ENCODE peak calls at places on chromosomes 6 and 20, in four cellular contexts. O is keratinocyte, P is fibroblast of pulmonary artery, G is GM06990. F is an unnamed sample.

GRCh38 chr20:24497851-24498250 is 28.4 kb downstream of the SYNDIG1 start:
- DNase-seq in G (no peak), O (no peak), P (peak; percentile 7), F (no peak)

GRCh38 chr6:31834367-31834703 is 6.8 kb downstream of the HSPA1B start:
- DNase-seq in O (no peak), P (peak; percentile 85), G (peak; percentile 95), F (peak; percentile 87)

GRCh38 chr20:59748555-59749292 is 144.4 kb downstream of the PHACTR3 start:
- DNase-seq in O (no peak), P (peak; percentile 22), G (no peak), F (no peak)

GRCh38 chr6:156827382-156827781 is 50.2 kb downstream of the ARID1B start:
- DNase-seq in G (no peak), O (no peak), P (no peak), F (peak; percentile 9)

GRCh38 chr6:42131531-42131930 is 10.9 kb downstream of the C6orf132 start:
- DNase-seq in P (peak; percentile 71), O (no peak), G (no peak), F (no peak)

GRCh38 chr6:109794201-109794926 is 103.3 kb downstream of the FIG4 start:
- DNase-seq in G (no peak), P (peak; percentile 72), O (no peak), F (peak; percentile 25)

GRCh38 chr6:138396709-138397108 is 7.3 kb upstream of the HEBP2 start:
- DNase-seq in O (no peak), P (no peak), G (no peak), F (no peak)

GRCh38 chr6:37306624-37307222 is 47.1 kb upstream of the RNF8 start:
- DNase-seq in P (no peak), G (no peak), O (no peak), F (no peak)

GRCh38 chr6:167807200-167807599 is 19.5 kb upstream of the AFDN start:
- DNase-seq in P (no peak), O (no peak), G (no peak), F (no peak)

GRCh38 chr6:134131530-134132139 is 79.2 kb upstream of the SLC2A12 start:
- DNase-seq in O (no peak), P (no peak), G (no peak), F (no peak)

GRCh38 chr6:122050226-122050755 is 349.2 kb upstream of the HSF2 start:
- DNase-seq in O (no peak), P (no peak), G (no peak), F (no peak)

GRCh38 chr6:127457444-127458064 is 1.6 kb downstream of the KIAA0408 start:
- DNase-seq in G (no peak), P (peak; percentile 93), O (no peak), F (peak; percentile 85)

GRCh38 chr6:110938176-110938575 is 20.3 kb upstream of the GTF3C6 start:
- DNase-seq in P (peak; percentile 10), O (no peak), G (no peak), F (peak; percentile 91)

DNA sequence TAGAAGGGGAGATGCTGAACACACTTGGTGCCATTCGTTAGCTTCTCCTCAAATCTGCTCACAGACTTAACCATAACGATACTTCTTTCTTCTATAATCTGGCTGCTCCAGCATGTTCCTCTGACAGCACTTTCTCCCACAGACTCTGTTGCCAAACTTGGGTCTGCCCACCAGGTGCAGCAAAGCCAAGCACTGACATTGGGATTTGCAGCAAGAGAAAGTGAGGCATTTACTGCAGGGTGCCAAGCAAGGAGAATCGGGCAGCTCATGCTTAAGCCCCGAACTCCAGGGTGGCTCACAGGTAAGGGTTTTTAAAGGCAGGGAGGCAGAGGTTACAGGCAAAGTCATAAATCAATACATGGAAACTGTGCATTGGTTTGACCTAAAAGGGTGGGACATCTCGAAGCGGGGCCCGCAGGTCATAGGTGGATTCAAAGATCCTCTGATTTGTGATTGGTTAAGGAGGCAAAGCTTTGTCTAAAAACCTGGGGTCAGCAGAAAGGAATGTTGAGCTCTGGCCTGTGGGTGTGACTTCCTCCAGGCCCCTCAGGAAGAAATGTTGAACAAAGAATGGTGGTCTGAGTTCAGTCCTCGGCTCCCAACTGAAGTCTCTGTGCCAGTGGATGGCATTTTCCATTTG is 25.1 kb upstream of the PNPLA1 start:
- DNase-seq in G (no peak), O (no peak), P (no peak), F (no peak)
- TF ChIP-seq CTCF in G (no peak), O (no peak), P (no peak), F (no peak)

GRCh38 chr6:157898640-157899039 is 75.6 kb downstream of the SNX9 start:
- DNase-seq in G (no peak), P (no peak), O (no peak), F (no peak)

GRCh38 chr6:157893238-157893637 is 70.2 kb downstream of the SNX9 start:
- DNase-seq in G (no peak), P (no peak), O (no peak), F (no peak)

GRCh38 chr6:157895585-157895984 is 72.5 kb downstream of the SNX9 start:
- DNase-seq in P (no peak), O (no peak), G (no peak), F (no peak)

GRCh38 chr6:157896931-157897330 is 73.9 kb downstream of the SNX9 start:
- DNase-seq in P (no peak), G (no peak), O (no peak), F (no peak)

DNA sequence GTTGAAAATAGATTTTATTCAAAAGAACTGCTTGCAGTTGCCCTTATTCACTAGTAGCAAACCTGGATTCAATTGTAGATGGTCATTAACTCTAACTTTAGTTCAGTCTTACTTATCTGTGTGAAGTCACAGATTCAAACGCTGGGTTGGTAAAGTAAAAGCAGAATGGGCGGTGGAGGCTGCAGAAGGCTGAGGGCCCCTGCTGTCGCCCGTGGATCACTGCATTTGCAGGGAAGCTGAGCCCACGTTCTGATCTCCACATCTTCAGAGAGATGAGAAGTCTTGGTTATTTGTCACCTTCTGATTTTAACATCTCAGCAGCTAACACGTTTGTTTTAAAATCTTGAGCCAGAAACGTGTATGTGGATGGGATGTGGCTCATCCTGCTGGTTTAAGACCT is 75.1 kb downstream of the SNX9 start:
- DNase-seq in G (no peak), P (no peak), O (no peak), F (no peak)
- TF ChIP-seq CTCF in G (no peak), P (peak; percentile 3), O (no peak), F (no peak)

GRCh38 chr6:136288566-136289326 is 900 bp downstream of the BCLAF1 start:
- DNase-seq in O (no peak), G (no peak), P (peak; percentile 93), F (peak; percentile 85)
- TF ChIP-seq CTCF in O (peak; percentile 22), G (peak; percentile 15), P (peak; percentile 3), F (no peak)

GRCh38 chr6:98054453-98054852 is 771.4 kb upstream of the MMS22L start:
- DNase-seq in P (peak; percentile 0), G (no peak), O (no peak), F (no peak)
- TF ChIP-seq CTCF in P (no peak), G (no peak), O (peak; percentile 31), F (peak; percentile 11)

GRCh38 chr6:143060354-143060805 is 309 bp upstream of the AIG1 start:
- DNase-seq in O (no peak), P (peak; percentile 83), G (peak; percentile 83), F (peak; percentile 90)
- TF ChIP-seq CTCF in O (no peak), P (no peak), G (peak; percentile 30), F (no peak)

GRCh38 chr20:53903652-53903987 is 166.8 kb downstream of the BCAS1 start:
- DNase-seq in P (no peak), G (no peak), O (no peak), F (peak; percentile 84)
- TF ChIP-seq CTCF in P (no peak), G (no peak), O (no peak), F (no peak)

DNA sequence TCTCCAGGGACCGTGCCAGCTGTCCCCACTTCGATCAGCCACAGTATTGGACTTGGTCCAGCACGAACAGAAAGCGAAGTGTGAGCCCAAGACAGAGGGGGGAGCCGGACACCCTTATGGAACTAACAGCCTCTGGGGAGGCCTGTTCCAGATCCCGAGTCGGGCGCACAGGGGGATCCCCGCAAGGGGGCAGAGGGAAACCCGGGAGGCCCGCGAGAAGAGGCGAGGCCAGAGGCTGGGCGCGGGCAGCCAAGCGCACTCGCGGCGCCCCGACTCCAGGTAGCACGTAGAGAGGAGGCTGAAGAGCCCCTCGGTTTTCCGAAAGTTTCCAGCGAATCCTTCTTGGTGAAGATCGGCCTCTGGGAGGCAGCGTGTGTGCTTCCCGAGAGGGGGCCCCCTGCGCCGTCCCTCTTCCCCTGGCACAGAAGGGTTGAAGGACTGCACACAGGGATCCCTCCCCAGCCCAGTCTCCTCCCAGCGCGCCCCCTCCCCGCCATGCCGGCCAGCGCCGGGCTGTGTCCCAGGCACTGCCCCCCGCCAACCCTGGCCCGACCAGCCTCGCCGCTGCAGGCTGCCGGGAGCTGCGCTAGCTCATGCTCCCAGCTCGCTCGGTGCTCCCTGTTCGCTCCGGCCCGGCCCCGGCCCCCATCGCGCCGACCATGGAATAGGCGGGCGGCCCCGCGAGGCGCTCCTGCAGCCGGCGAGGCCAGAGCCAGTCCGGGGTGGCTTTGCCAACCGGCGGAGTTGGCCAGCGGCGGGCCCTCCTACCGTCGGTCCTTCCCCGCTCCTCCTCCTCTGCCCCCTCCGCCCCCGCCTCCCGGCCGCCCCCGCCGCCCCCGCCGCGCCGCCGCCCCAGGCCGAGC is 550 bp upstream of the SLC24A3 start:
- DNase-seq in O (no peak), P (no peak), G (peak; percentile 8), F (no peak)
- TF ChIP-seq CTCF in O (no peak), P (no peak), G (peak; percentile 8), F (no peak)

F was measured in MCF 10A.